ENCODE peak calls at places on chromosomes 7 and 10, in ten cellular contexts. M is mesothelial cell of epicardium, N is GM10248, E is AG04450, R is A549, I is MCF 10A, O is lower leg skin, H is astrocyte of the spinal cord, W is stomach, A is fibroblast of villous mesenchyme. Q is an unnamed sample.

GRCh38 chr7:41855798-41856197 is 152.9 kb upstream of the INHBA start:
- DNase-seq in M (no peak), N (no peak), E (no peak), R (no peak), I (peak), O (no peak), H (no peak), W (no peak), A (no peak), Q (no peak)

GRCh38 chr10:67665491-67665890 is 30.5 kb downstream of the CTNNA3 start:
- DNase-seq in M (no peak), N (no peak), E (no peak), R (peak), I (peak), O (no peak), H (no peak), W (no peak), A (no peak), Q (no peak)

GRCh38 chr7:50981743-50982142 is 199.0 kb upstream of the GRB10 start:
- DNase-seq in M (no peak), N (no peak), E (no peak), R (no peak), I (no peak), O (no peak), H (no peak), W (no peak), A (no peak), Q (no peak)

GRCh38 chr10:31023558-31023957 is 8.1 kb downstream of the ZNF438 start:
- DNase-seq in M (no peak), N (no peak), E (no peak), R (no peak), I (no peak), O (no peak), H (no peak), W (no peak), A (no peak), Q (no peak)

GRCh38 chr7:142889825-142890224 is 4.3 kb upstream of the TRPV6 start:
- DNase-seq in M (no peak), N (no peak), E (no peak), R (no peak), I (no peak), O (no peak), H (no peak), W (peak), A (no peak), Q (no peak)

GRCh38 chr10:46091834-46092522 is 45.9 kb upstream of the MSMB start:
- DNase-seq in M (no peak), N (no peak), E (no peak), R (no peak), I (no peak), O (no peak), H (no peak), W (no peak), A (no peak), Q (no peak)

GRCh38 chr10:91756286-91756685 is 41.9 kb upstream of the TNKS2 start:
- DNase-seq in M (no peak), N (no peak), E (peak), R (no peak), I (peak), O (no peak), H (peak), W (no peak), A (peak), Q (no peak)

GRCh38 chr7:111329367-111330234 is 232.7 kb downstream of the IMMP2L start:
- DNase-seq in M (no peak), N (no peak), E (no peak), R (peak), I (peak), O (no peak), H (no peak), W (no peak), A (peak), Q (peak)

GRCh38 chr10:120308590-120308989 is 148.4 kb upstream of the PLPP4 start:
- DNase-seq in M (no peak), N (no peak), E (no peak), R (no peak), I (no peak), O (no peak), H (no peak), W (no peak), A (no peak), Q (no peak)

GRCh38 chr7:106731637-106732036 is 70.7 kb upstream of the CCDC71L start:
- DNase-seq in M (no peak), N (no peak), E (no peak), R (no peak), I (no peak), O (no peak), H (no peak), W (no peak), A (no peak), Q (no peak)

GRCh38 chr10:96228408-96229019 is 42.9 kb downstream of the BLNK start:
- DNase-seq in M (no peak), N (no peak), E (no peak), R (no peak), I (no peak), O (no peak), H (no peak), W (no peak), A (no peak), Q (no peak)

GRCh38 chr7:115004121-115004520 is 82.2 kb downstream of the MDFIC start:
- DNase-seq in M (no peak), N (no peak), E (no peak), R (peak), I (peak), O (no peak), H (no peak), W (no peak), A (no peak), Q (no peak)

GRCh38 chr10:79068203-79068561 is 584 bp upstream of the ZMIZ1 start:
- DNase-seq in M (no peak), N (no peak), E (no peak), R (no peak), I (peak), O (no peak), H (no peak), W (no peak), A (no peak), Q (peak)

GRCh38 chr10:88361995-88362540 is 221.1 kb downstream of the RNLS start:
- DNase-seq in M (no peak), N (no peak), E (no peak), R (no peak), I (no peak), O (no peak), H (no peak), W (no peak), A (peak), Q (no peak)

GRCh38 chr10:126521354-126521753 is 133.1 kb upstream of the ADAM12 start:
- DNase-seq in M (no peak), N (no peak), E (no peak), R (peak), I (peak), O (no peak), H (peak), W (no peak), A (no peak), Q (no peak)

GRCh38 chr10:75926763-75927162 is 495.3 kb downstream of the LRMDA start:
- DNase-seq in M (no peak), N (no peak), E (no peak), R (no peak), I (peak), O (no peak), H (no peak), W (peak), A (peak), Q (no peak)

GRCh38 chr10:62852961-62853702 is 37.0 kb upstream of the EGR2 start:
- DNase-seq in M (no peak), N (no peak), E (no peak), R (no peak), I (no peak), O (no peak), H (no peak), W (no peak), A (no peak), Q (no peak)

GRCh38 chr10:95841711-95842498 is 65.9 kb upstream of the CC2D2B start:
- DNase-seq in M (no peak), N (peak), E (peak), R (peak), I (peak), O (peak), H (peak), W (peak), A (peak), Q (peak)

GRCh38 chr10:75396861-75397570 is 4.5 kb downstream of the ZNF503 start:
- DNase-seq in M (peak), N (no peak), E (no peak), R (no peak), I (no peak), O (no peak), H (peak), W (peak), A (no peak), Q (peak)

GRCh38 chr7:114879554-114879953 is 42.3 kb upstream of the MDFIC start:
- DNase-seq in M (no peak), N (no peak), E (peak), R (no peak), I (no peak), O (no peak), H (peak), W (no peak), A (peak), Q (no peak)

GRCh38 chr10:62585211-62585758 is 211.1 kb downstream of the ZNF365 start:
- DNase-seq in M (no peak), N (no peak), E (no peak), R (no peak), I (no peak), O (no peak), H (no peak), W (no peak), A (peak), Q (no peak)

GRCh38 chr10:60040003-60040662 is 133.8 kb upstream of the CCDC6 start:
- DNase-seq in M (no peak), N (no peak), E (no peak), R (no peak), I (no peak), O (no peak), H (no peak), W (no peak), A (no peak), Q (no peak)

GRCh38 chr7:151110236-151110940 is 24.1 kb downstream of the AGAP3 start:
- DNase-seq in M (no peak), N (no peak), E (no peak), R (no peak), I (no peak), O (no peak), H (no peak), W (no peak), A (no peak), Q (no peak)

GRCh38 chr7:91089382-91089963 is 174.8 kb upstream of the FZD1 start:
- DNase-seq in M (no peak), N (peak), E (no peak), R (peak), I (peak), O (no peak), H (peak), W (no peak), A (peak), Q (peak)

GRCh38 chr7:41252551-41252950 is 450.3 kb downstream of the INHBA start:
- DNase-seq in M (no peak), N (no peak), E (no peak), R (no peak), I (no peak), O (no peak), H (no peak), W (no peak), A (no peak), Q (no peak)

GRCh38 chr7:30717181-30717580 is 34.8 kb upstream of the INMT start:
- DNase-seq in M (no peak), N (no peak), E (no peak), R (peak), I (peak), O (no peak), H (no peak), W (no peak), A (no peak), Q (no peak)

GRCh38 chr7:94698275-94698674 is 42.3 kb upstream of the SGCE start:
- DNase-seq in M (no peak), N (no peak), E (peak), R (peak), I (peak), O (no peak), H (peak), W (no peak), A (peak), Q (no peak)

GRCh38 chr10:14554843-14555205 is 219.9 kb downstream of the FAM107B start:
- DNase-seq in M (no peak), N (no peak), E (no peak), R (no peak), I (no peak), O (no peak), H (no peak), W (no peak), A (no peak), Q (no peak)

GRCh38 chr10:14558025-14558424 is 216.7 kb downstream of the FAM107B start:
- DNase-seq in M (no peak), N (no peak), E (no peak), R (no peak), I (no peak), O (no peak), H (no peak), W (no peak), A (no peak), Q (no peak)

GRCh38 chr10:14557573-14557972 is 217.1 kb downstream of the FAM107B start:
- DNase-seq in M (no peak), N (no peak), E (no peak), R (no peak), I (no peak), O (no peak), H (no peak), W (no peak), A (no peak), Q (no peak)

GRCh38 chr10:14555806-14556205 is 218.9 kb downstream of the FAM107B start:
- DNase-seq in M (no peak), N (no peak), E (no peak), R (no peak), I (no peak), O (no peak), H (no peak), W (no peak), A (no peak), Q (no peak)

DNA sequence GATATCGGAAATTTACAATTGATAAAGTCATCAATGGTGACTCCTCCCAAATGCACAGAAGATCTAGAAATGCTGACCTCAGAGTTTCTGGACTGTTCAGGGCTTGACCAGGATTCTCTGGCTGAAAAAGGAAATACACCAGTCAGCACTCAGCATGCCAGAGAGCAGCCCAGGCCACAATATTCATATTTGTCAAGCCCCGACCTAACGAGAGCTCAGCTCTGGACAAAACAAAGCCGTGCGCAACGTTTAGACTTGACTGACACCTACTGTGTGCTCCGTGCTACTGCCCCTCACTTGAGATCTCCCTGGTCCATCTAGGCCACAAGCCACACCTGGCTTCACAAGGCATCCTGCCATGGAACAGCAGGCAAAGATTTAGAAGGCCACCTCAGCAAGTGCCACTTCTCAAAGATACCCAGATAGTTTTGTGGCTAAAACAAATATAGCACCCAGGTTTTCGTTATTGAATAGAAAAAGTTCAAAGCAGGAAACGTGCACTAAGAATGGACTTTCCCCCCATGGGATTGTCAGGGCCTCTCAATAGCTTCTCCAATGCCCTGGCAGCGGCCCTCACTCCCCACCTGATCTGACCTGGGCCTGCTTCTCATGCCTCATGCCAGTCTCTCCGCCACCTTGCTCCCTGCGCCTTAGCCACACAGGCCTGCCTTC is 218.3 kb downstream of the FAM107B start:
- DNase-seq in M (no peak), N (peak), E (no peak), R (peak), I (no peak), O (peak), H (no peak), W (no peak), A (no peak), Q (peak)
- TF ChIP-seq CTCF in M (no peak), N (peak), E (no peak), R (no peak), I (no peak), O (no peak), H (peak), W (no peak), A (no peak), Q (peak)

GRCh38 chr7:38748056-38748610 is 117.0 kb upstream of the AMPH start:
- DNase-seq in M (no peak), N (no peak), E (no peak), R (peak), I (peak), O (no peak), H (peak), W (no peak), A (peak), Q (no peak)
- TF ChIP-seq CTCF in M (peak), N (peak), E (peak), R (peak), I (peak), O (no peak), H (peak), W (no peak), A (peak), Q (no peak)

DNA sequence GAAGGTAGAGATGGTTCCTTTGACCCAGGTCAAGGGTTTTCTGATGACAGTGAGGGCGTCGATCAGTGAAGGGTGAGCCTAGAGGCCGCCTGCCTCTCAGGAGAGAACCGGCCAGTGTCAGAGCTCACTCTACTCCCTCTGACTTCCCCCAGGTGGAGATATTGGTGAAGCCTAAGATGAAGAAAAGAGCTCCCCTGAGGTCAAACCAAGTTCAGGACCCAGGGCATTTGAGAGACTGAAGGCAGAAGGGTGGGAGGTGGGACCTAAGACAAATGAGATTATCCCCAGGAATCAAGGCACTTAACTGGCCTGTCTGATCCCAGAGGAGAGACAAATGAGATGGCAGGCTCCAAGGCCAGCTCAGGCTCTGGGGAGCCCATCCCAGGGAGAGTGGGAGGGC is 104.7 kb downstream of the CDH23 start:
- DNase-seq in M (no peak), N (no peak), E (no peak), R (no peak), I (no peak), O (no peak), H (no peak), W (no peak), A (no peak), Q (no peak)
- TF ChIP-seq CTCF in M (no peak), N (no peak), E (no peak), R (no peak), I (no peak), O (no peak), H (no peak), W (no peak), A (no peak), Q (no peak)

GRCh38 chr10:97632949-97633884 is at the start of gene MORN4:
- DNase-seq in M (peak), N (peak), E (peak), R (peak), I (peak), O (peak), H (peak), W (peak), A (peak), Q (peak)

GRCh38 chr10:97635577-97635976 is 2.3 kb upstream of the MORN4 start:
- DNase-seq in M (no peak), N (no peak), E (no peak), R (no peak), I (no peak), O (no peak), H (no peak), W (no peak), A (no peak), Q (no peak)

GRCh38 chr10:97631098-97631497 is 2.2 kb downstream of the MORN4 start:
- DNase-seq in M (no peak), N (no peak), E (peak), R (no peak), I (no peak), O (no peak), H (no peak), W (no peak), A (no peak), Q (no peak)

GRCh38 chr10:97629289-97629688 is 4.0 kb downstream of the MORN4 start:
- DNase-seq in M (no peak), N (no peak), E (no peak), R (no peak), I (no peak), O (no peak), H (no peak), W (no peak), A (no peak), Q (no peak)

DNA sequence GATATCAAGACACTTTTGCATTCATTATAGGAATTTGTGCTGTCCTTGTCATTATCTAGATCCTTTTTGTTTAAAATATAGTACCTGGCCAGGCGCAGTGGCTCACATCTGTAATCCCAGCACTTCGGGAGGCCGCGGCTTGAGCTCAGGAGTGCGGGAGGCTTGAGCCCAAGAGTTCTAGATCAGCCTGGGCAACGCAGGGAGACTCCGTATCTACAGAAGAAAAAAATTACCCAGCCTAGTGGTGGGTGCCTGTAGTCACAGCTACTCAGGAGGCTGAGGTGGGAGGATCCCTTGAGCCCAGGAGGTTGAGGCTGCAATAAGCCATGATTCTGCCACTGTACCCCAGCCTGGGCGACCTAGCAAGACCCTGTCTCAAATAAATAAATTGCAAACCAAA is 621 bp upstream of the MORN4 start:
- DNase-seq in M (no peak), N (no peak), E (no peak), R (peak), I (peak), O (no peak), H (no peak), W (no peak), A (no peak), Q (no peak)
- TF ChIP-seq CTCF in M (no peak), N (no peak), E (no peak), R (peak), I (peak), O (no peak), H (peak), W (no peak), A (peak), Q (peak)

DNA sequence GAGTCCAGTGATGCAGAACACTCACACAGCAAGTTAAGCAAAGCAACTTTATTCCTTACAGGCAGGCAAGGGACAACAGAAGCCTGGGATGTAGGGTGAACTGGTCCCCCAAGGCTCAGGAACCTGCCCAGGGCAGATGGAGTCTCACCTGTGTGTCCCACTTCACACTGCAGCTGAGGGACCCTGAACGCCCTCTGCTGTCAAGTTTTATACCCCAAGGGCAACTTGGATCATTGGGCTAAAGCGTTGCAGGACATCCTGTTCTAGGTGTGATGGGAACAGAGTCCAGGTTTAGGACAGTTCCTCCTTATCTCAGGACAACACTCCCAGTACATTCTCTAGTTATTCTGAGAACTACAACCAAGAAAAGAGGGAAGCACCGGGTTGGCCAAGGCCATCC is 49.5 kb upstream of the ZNF746 start:
- DNase-seq in M (no peak), N (no peak), E (no peak), R (no peak), I (no peak), O (no peak), H (no peak), W (no peak), A (no peak), Q (no peak)
- TF ChIP-seq CTCF in M (no peak), N (no peak), E (no peak), R (no peak), I (no peak), O (no peak), H (no peak), W (no peak), A (no peak), Q (peak)

DNA sequence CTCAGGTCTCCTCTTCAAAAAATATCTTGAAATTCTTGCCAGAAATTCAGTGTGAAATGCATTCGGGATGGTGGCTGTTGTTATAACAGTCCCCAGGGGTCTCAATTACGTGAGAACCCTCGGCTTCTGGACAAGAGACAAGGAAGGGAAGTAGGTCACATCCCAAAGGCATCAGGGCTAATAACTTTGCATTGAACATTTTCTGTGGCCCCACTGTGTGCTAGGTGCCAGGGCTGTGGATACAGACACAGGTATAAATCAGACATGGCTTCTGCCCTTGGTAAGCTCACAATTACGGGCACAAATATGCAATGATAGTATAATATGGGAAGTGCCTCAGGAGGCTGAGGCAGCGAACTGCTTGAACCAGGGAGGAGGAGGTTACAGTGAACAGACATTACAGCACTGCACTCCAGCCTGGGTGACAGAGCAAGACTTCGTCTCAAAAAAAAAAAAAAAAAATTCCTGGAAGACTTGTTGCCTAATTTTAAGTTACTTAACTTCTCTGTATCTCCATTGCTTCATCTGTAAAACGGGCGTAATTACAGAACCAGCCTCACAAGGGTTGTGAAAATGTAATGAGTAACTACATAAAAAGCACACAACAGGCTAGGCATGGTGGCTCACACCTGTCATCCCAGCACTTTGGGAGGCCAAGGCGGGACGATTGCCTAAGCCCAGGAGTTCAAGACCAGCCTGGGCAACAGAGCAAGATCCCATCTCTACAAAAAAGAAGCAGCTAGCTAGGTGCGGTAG is 2.5 kb upstream of the RHBDD2 start:
- DNase-seq in M (no peak), N (no peak), E (no peak), R (no peak), I (peak), O (no peak), H (no peak), W (no peak), A (no peak), Q (no peak)
- TF ChIP-seq CTCF in M (no peak), N (no peak), E (no peak), R (no peak), I (no peak), O (no peak), H (no peak), W (no peak), A (no peak), Q (no peak)